ENCODE peak calls at places on chromosomes 5 and 9, in four cellular contexts. I is dorsolateral prefrontal cortex, L is adrenal gland, V is astrocyte. F is an unnamed sample.

GRCh38 chr5:103211858-103212500 is 46.6 kb upstream of the MACIR start:
- DNase-seq in V (no peak), I (no peak), L (no peak), F (peak)

GRCh38 chr5:168651654-168652053 is 72.5 kb upstream of the PANK3 start:
- DNase-seq in L (no peak), V (peak), I (no peak), F (peak)

GRCh38 chr5:170070556-170071412 is 34.9 kb upstream of the FOXI1 start:
- DNase-seq in I (peak), V (peak), L (peak), F (peak)

GRCh38 chr9:36136894-36137391 is 410 bp downstream of the GLIPR2 start:
- DNase-seq in L (no peak), I (no peak), V (no peak), F (no peak)

GRCh38 chr9:125404733-125405132 is 143.1 kb downstream of the GAPVD1 start:
- DNase-seq in V (no peak), L (no peak), I (no peak), F (no peak)

GRCh38 chr5:88979244-88979643 is 96.3 kb upstream of the MEF2C start:
- DNase-seq in L (no peak), V (peak), I (no peak), F (peak)

GRCh38 chr5:54387031-54387430 is 68.5 kb upstream of the HSPB3 start:
- DNase-seq in I (no peak), L (no peak), V (no peak), F (peak)

GRCh38 chr5:126975791-126976190 is 54.6 kb downstream of the MARCHF3 start:
- DNase-seq in L (no peak), V (no peak), I (no peak), F (no peak)

GRCh38 chr9:87678650-87679355 is 47.1 kb upstream of the CTSL start:
- DNase-seq in V (peak), L (peak), I (peak), F (peak)

GRCh38 chr5:39624268-39624886 is 199.6 kb upstream of the DAB2 start:
- DNase-seq in V (no peak), I (no peak), L (no peak), F (peak)

GRCh38 chr5:123389794-123390193 is 33.4 kb downstream of the CEP120 start:
- DNase-seq in L (no peak), I (no peak), V (no peak), F (no peak)

GRCh38 chr9:91781116-91781515 is 168.9 kb downstream of the ROR2 start:
- DNase-seq in L (peak), I (no peak), V (no peak), F (no peak)

GRCh38 chr9:124502711-124503702 is 4.2 kb downstream of the NR5A1 start:
- DNase-seq in V (no peak), L (no peak), I (no peak), F (peak)

GRCh38 chr9:126829035-126829434 is 24.2 kb downstream of the ZBTB43 start:
- DNase-seq in I (no peak), V (no peak), L (no peak), F (no peak)

GRCh38 chr5:67748165-67748690 is 467.3 kb upstream of the PIK3R1 start:
- DNase-seq in I (no peak), L (no peak), V (no peak), F (no peak)

GRCh38 chr5:91018185-91018584 is 364.9 kb downstream of the ARRDC3 start:
- DNase-seq in I (no peak), L (no peak), V (peak), F (peak)

GRCh38 chr9:130213898-130214761 is 41.9 kb downstream of the NCS1 start:
- DNase-seq in I (no peak), V (no peak), L (no peak), F (peak)

GRCh38 chr5:17157916-17158529 is 59.4 kb upstream of the BASP1 start:
- DNase-seq in V (peak), L (no peak), I (no peak), F (peak)

GRCh38 chr5:127206320-127207113 is 84.1 kb upstream of the MEGF10 start:
- DNase-seq in V (peak), L (no peak), I (no peak), F (peak)

GRCh38 chr9:110650991-110651411 is 17.6 kb upstream of the MUSK start:
- DNase-seq in V (peak), L (no peak), I (no peak), F (peak)

GRCh38 chr5:38642194-38642987 is 85.9 kb upstream of the LIFR start:
- DNase-seq in I (no peak), L (no peak), V (no peak), F (no peak)

GRCh38 chr5:33238826-33239670 is 201.7 kb upstream of the TARS1 start:
- DNase-seq in I (no peak), L (no peak), V (no peak), F (no peak)

GRCh38 chr5:175657593-175658271 is at the start of gene HRH2:
- DNase-seq in I (peak), V (peak), L (no peak), F (peak)

GRCh38 chr9:134024828-134025605 is at the start of gene BRD3OS:
- DNase-seq in V (peak), L (peak), I (peak), F (peak)

GRCh38 chr9:134026561-134026960 is 1.3 kb downstream of the BRD3OS start:
- DNase-seq in L (peak), V (no peak), I (no peak), F (no peak)

GRCh38 chr9:134025606-134026541 is 593 bp downstream of the BRD3OS start:
- DNase-seq in I (no peak), V (peak), L (peak), F (peak)

GRCh38 chr9:134026981-134027380 is 1.7 kb downstream of the BRD3OS start:
- DNase-seq in L (peak), V (no peak), I (no peak), F (no peak)

GRCh38 chr9:134024393-134024792 is 888 bp upstream of the BRD3OS start:
- DNase-seq in V (no peak), L (peak), I (no peak), F (no peak)
- H3K4me3 ChIP-seq in V (peak), L (no peak), I (peak), F (peak)

DNA sequence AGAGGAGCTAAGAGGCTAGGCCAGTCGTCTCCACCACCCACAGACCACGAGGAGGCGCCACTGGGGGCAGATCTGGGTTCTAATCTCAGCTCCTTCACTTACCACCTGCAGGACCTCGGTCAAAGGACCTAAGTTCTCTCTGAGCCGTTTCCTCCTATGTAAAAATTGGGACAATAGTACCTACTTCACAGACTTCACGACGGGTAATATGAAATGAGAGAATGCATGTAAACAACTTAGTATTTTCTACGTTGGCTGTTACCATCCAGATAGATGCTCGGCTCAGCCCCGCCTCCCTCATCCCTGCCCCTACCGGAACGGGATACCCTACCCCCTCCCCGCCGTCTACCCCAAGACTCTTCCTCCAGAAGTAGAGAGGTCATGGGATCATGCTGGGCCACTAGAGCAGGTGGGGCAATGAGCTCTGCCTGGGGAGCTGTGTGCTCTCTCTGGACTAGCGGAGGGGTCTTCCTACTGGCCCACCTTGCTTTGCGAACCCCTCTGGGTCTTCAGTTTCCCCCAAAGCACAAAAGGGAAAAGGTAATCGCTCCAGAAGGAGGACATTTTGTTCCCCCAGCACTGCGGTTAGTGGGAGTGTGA is 541 bp downstream of the GNPDA1 start:
- DNase-seq in L (peak), V (no peak), I (peak), F (peak)
- TF ChIP-seq CTCF in L (peak), V (peak), I (peak), F (peak)

DNA sequence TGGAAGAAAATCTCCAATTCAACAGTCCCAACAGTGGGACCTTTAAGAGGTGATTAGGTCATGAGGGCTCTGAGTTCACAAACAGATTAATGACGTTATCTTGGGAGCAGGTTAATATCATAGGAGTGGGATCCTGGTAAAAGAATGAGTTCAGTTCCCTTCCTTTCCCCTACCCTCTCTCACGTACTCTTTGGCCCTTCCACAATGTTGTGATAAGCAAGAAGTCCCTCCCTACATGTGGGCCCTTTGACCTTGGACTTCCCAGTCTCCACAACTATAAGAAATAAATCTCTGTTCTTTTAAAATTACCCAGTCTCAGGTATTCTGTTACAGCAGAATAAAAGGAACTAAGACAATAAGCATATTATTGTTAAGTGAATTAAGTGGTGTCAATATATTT is 37.8 kb downstream of the SLC38A9 start:
- DNase-seq in I (no peak), V (no peak), L (no peak), F (no peak)
- H3K4me3 ChIP-seq in I (no peak), V (no peak), L (no peak), F (no peak)

GRCh38 chr5:140575309-140575708 is 10.7 kb downstream of the SLC35A4 start:
- DNase-seq in L (peak), I (no peak), V (no peak), F (peak)
- TF ChIP-seq CTCF in L (peak), I (peak), V (no peak), F (peak)

DNA sequence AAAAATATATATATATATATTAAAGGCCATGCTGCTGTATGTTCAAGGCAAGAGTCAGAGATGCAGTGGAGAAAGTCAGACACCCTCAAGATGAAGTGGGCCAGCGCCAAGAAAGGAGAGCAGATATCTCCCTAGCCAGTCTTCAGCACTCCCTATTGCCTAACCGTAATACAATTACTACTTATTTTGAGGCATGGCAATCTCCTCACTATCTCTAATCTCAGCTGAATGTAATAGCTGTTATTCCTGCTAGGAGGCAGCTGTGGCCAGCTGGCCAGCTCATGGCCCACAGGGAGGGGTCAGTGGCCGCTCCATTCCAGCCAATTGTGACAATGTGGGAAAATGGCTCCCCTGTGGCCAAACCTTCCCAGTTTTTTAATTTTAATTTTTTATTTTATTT is 87.5 kb upstream of the FBXW11 start:
- DNase-seq in L (no peak), V (no peak), I (no peak), F (peak)
- H3K4me3 ChIP-seq in L (no peak), V (no peak), I (no peak), F (no peak)

DNA sequence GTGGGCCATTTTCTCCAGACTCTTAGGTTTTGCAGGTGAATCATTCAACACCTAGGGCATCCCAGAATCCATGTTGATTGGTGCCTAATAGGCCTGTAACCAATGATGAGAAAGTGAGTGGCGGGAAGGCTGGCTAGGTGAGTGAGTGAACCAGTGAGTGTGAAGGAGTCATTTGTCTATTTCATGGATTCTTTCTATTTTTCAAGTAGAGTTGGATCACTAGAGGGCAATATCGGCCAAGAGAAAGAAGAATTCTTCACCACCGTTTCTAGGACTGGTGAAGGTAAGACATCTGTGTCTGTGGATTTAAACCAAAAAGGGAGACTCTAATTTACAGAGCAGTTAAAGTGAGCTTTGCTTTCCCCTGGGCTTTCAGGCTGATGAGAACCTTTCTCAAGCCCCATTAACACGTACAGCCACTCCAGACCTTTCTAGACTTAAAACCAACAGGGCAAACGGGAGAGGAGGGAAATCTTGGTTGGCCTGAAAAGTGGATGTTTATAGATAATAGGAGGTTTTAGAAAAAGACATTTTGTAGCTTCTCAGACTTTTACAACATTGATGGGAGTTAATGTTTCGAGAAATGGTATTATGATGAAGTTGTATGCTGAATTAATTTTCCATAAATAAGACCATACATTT is 114.3 kb upstream of the IL12B start:
- DNase-seq in L (no peak), I (no peak), V (peak), F (peak)
- TF ChIP-seq CTCF in L (peak), I (peak), V (peak), F (peak)

GRCh38 chr5:171388816-171389168 is 1.1 kb downstream of the NPM1 start:
- DNase-seq in V (no peak), L (no peak), I (no peak), F (no peak)

GRCh38 chr5:171387970-171388815 is 544 bp downstream of the NPM1 start:
- DNase-seq in I (peak), L (peak), V (peak), F (peak)

GRCh38 chr5:171391996-171392577 is 4.4 kb downstream of the NPM1 start:
- DNase-seq in V (no peak), L (no peak), I (no peak), F (no peak)

GRCh38 chr5:171392585-171393159 is 5.0 kb downstream of the NPM1 start:
- DNase-seq in V (no peak), L (no peak), I (no peak), F (no peak)

DNA sequence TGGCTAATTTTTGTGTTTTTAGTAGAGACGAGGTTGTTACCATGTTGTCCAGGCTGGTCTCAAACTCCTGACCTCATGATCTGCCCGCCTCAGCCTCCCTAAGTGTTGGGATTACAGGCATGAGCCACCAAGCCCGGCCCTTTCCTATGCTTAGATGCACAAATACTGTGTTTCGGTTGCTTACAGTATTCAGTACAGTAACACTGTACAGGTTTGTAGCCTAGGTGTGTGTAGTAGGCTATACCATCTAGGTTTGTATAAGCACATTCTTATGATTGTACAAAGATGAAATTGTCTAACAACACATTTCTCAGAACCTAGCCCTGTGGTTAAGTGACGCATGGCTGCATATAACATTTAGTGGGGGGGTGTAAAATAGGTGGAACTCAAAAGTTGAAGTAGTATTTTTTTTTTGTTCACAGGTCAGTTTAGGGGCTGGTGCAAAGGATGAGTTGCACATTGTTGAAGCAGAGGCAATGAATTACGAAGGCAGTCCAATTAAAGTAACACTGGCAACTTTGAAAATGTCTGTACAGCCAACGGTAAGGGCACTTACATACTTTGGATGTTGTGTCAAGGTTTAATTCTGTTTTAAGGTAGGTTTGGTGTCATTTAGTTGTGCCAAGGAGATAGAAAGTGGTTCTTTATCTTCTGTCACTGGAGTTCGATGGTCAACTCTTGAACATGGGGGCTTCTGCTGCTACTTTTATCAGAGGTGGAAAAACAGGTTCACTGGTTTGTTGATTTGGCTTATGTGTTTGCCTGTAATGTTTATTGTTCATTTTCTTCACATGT is 3.4 kb downstream of the NPM1 start:
- DNase-seq in I (no peak), L (no peak), V (no peak), F (no peak)
- H3K4me3 ChIP-seq in I (no peak), L (no peak), V (peak), F (no peak)

GRCh38 chr5:74766348-74766886 is 500 bp downstream of the GFM2 start:
- DNase-seq in L (no peak), V (peak), I (no peak), F (peak)
- TF ChIP-seq CTCF in L (peak), V (peak), I (peak), F (peak)